ENCODE peak calls at places on chromosomes 6 and 20, in seven cellular contexts. One of them, this sample, is unnamed.

GRCh38 chr6:43695078-43695966 is 7.7 kb upstream of the MRPS18A start:
- DNase-seq in heart right ventricle: peak; percentile 55
- DNase-seq in progenitor cell of endocrine pancreas: peak; percentile 41
- DNase-seq in BJ: no peak
- DNase-seq in GM23338: peak; percentile 77
- DNase-seq in left ventricle myocardium inferior: peak; percentile 46
- DNase-seq in endothelial cell of umbilical vein: no peak
- DNase-seq in this sample: no peak

GRCh38 chr20:35225319-35226125 is 968 bp upstream of the MMP24 start:
- DNase-seq in heart right ventricle: no peak
- DNase-seq in progenitor cell of endocrine pancreas: no peak
- DNase-seq in BJ: no peak
- DNase-seq in GM23338: peak; percentile 30
- DNase-seq in left ventricle myocardium inferior: no peak
- DNase-seq in endothelial cell of umbilical vein: peak; percentile 92
- DNase-seq in this sample: no peak

GRCh38 chr6:157029980-157030690 is 253.0 kb downstream of the ARID1B start:
- DNase-seq in heart right ventricle: no peak
- DNase-seq in progenitor cell of endocrine pancreas: no peak
- DNase-seq in BJ: no peak
- DNase-seq in GM23338: no peak
- DNase-seq in left ventricle myocardium inferior: no peak
- DNase-seq in endothelial cell of umbilical vein: no peak
- DNase-seq in this sample: no peak

GRCh38 chr20:21586682-21587081 is 72.8 kb upstream of the NKX2-2 start:
- DNase-seq in heart right ventricle: no peak
- DNase-seq in progenitor cell of endocrine pancreas: no peak
- DNase-seq in BJ: no peak
- DNase-seq in GM23338: no peak
- DNase-seq in left ventricle myocardium inferior: no peak
- DNase-seq in endothelial cell of umbilical vein: no peak
- DNase-seq in this sample: no peak

GRCh38 chr6:77457720-77458349 is 5.5 kb downstream of the HTR1B start:
- DNase-seq in heart right ventricle: peak; percentile 76
- DNase-seq in progenitor cell of endocrine pancreas: peak; percentile 64
- DNase-seq in BJ: peak; percentile 36
- DNase-seq in GM23338: peak; percentile 95
- DNase-seq in left ventricle myocardium inferior: peak; percentile 56
- DNase-seq in endothelial cell of umbilical vein: peak; percentile 93
- DNase-seq in this sample: peak; percentile 43

GRCh38 chr6:73393278-73393677 is 1.4 kb upstream of the DDX43 start:
- DNase-seq in heart right ventricle: no peak
- DNase-seq in progenitor cell of endocrine pancreas: no peak
- DNase-seq in BJ: no peak
- DNase-seq in GM23338: no peak
- DNase-seq in left ventricle myocardium inferior: no peak
- DNase-seq in endothelial cell of umbilical vein: no peak
- DNase-seq in this sample: no peak

GRCh38 chr6:108453601-108454157 is 107.0 kb upstream of the FOXO3 start:
- DNase-seq in heart right ventricle: peak; percentile 15
- DNase-seq in progenitor cell of endocrine pancreas: no peak
- DNase-seq in BJ: no peak
- DNase-seq in GM23338: no peak
- DNase-seq in left ventricle myocardium inferior: no peak
- DNase-seq in endothelial cell of umbilical vein: peak; percentile 91
- DNase-seq in this sample: no peak

GRCh38 chr20:953742-954141 is 37.6 kb upstream of the ANGPT4 start:
- DNase-seq in heart right ventricle: no peak
- DNase-seq in progenitor cell of endocrine pancreas: no peak
- DNase-seq in BJ: no peak
- DNase-seq in GM23338: peak; percentile 47
- DNase-seq in left ventricle myocardium inferior: no peak
- DNase-seq in endothelial cell of umbilical vein: no peak
- DNase-seq in this sample: no peak

GRCh38 chr6:139256087-139256486 is 35.7 kb downstream of the TXLNB start:
- DNase-seq in heart right ventricle: peak; percentile 50
- DNase-seq in progenitor cell of endocrine pancreas: no peak
- DNase-seq in BJ: peak; percentile 35
- DNase-seq in GM23338: no peak
- DNase-seq in left ventricle myocardium inferior: no peak
- DNase-seq in endothelial cell of umbilical vein: no peak
- DNase-seq in this sample: no peak

GRCh38 chr6:12371641-12372146 is 81.5 kb downstream of the EDN1 start:
- DNase-seq in heart right ventricle: no peak
- DNase-seq in progenitor cell of endocrine pancreas: no peak
- DNase-seq in BJ: no peak
- DNase-seq in GM23338: no peak
- DNase-seq in left ventricle myocardium inferior: no peak
- DNase-seq in endothelial cell of umbilical vein: peak; percentile 22
- DNase-seq in this sample: peak; percentile 84

GRCh38 chr6:163483107-163483506 is 68.6 kb downstream of the QKI start:
- DNase-seq in heart right ventricle: no peak
- DNase-seq in progenitor cell of endocrine pancreas: no peak
- DNase-seq in BJ: no peak
- DNase-seq in GM23338: no peak
- DNase-seq in left ventricle myocardium inferior: no peak
- DNase-seq in endothelial cell of umbilical vein: no peak
- DNase-seq in this sample: no peak

GRCh38 chr6:2542858-2543218 is 207.9 kb downstream of the MYLK4 start:
- DNase-seq in heart right ventricle: no peak
- DNase-seq in progenitor cell of endocrine pancreas: no peak
- DNase-seq in BJ: no peak
- DNase-seq in GM23338: no peak
- DNase-seq in left ventricle myocardium inferior: no peak
- DNase-seq in endothelial cell of umbilical vein: no peak
- DNase-seq in this sample: peak; percentile 49

GRCh38 chr6:84456803-84457202 is 229.4 kb upstream of the CEP162 start:
- DNase-seq in heart right ventricle: no peak
- DNase-seq in progenitor cell of endocrine pancreas: no peak
- DNase-seq in BJ: no peak
- DNase-seq in GM23338: no peak
- DNase-seq in left ventricle myocardium inferior: no peak
- DNase-seq in endothelial cell of umbilical vein: no peak
- DNase-seq in this sample: no peak

GRCh38 chr6:94953867-94954631 is 623.3 kb upstream of the MANEA start:
- DNase-seq in heart right ventricle: no peak
- DNase-seq in progenitor cell of endocrine pancreas: no peak
- DNase-seq in BJ: no peak
- DNase-seq in GM23338: no peak
- DNase-seq in left ventricle myocardium inferior: no peak
- DNase-seq in endothelial cell of umbilical vein: no peak
- DNase-seq in this sample: no peak

GRCh38 chr20:56735087-56735642 is 106.1 kb downstream of the TFAP2C start:
- DNase-seq in heart right ventricle: no peak
- DNase-seq in progenitor cell of endocrine pancreas: no peak
- DNase-seq in BJ: no peak
- DNase-seq in GM23338: peak; percentile 34
- DNase-seq in left ventricle myocardium inferior: no peak
- DNase-seq in endothelial cell of umbilical vein: no peak
- DNase-seq in this sample: no peak

GRCh38 chr6:150152891-150153876 is 10.3 kb downstream of the PPP1R14C start:
- DNase-seq in heart right ventricle: no peak
- DNase-seq in progenitor cell of endocrine pancreas: no peak
- DNase-seq in BJ: no peak
- DNase-seq in GM23338: no peak
- DNase-seq in left ventricle myocardium inferior: no peak
- DNase-seq in endothelial cell of umbilical vein: no peak
- DNase-seq in this sample: no peak

GRCh38 chr6:169115632-169116031 is 138.0 kb downstream of the THBS2 start:
- DNase-seq in heart right ventricle: no peak
- DNase-seq in progenitor cell of endocrine pancreas: no peak
- DNase-seq in BJ: no peak
- DNase-seq in GM23338: no peak
- DNase-seq in left ventricle myocardium inferior: no peak
- DNase-seq in endothelial cell of umbilical vein: no peak
- DNase-seq in this sample: no peak

GRCh38 chr6:72733045-72733444 is 111.2 kb downstream of the KCNQ5 start:
- DNase-seq in heart right ventricle: no peak
- DNase-seq in progenitor cell of endocrine pancreas: no peak
- DNase-seq in BJ: no peak
- DNase-seq in GM23338: no peak
- DNase-seq in left ventricle myocardium inferior: no peak
- DNase-seq in endothelial cell of umbilical vein: no peak
- DNase-seq in this sample: no peak

GRCh38 chr6:159094444-159095252 is 49.9 kb upstream of the TAGAP start:
- DNase-seq in heart right ventricle: no peak
- DNase-seq in progenitor cell of endocrine pancreas: no peak
- DNase-seq in BJ: no peak
- DNase-seq in GM23338: no peak
- DNase-seq in left ventricle myocardium inferior: no peak
- DNase-seq in endothelial cell of umbilical vein: no peak
- DNase-seq in this sample: no peak

GRCh38 chr20:44457016-44457415 is 18.7 kb upstream of the TTPAL start:
- DNase-seq in heart right ventricle: no peak
- DNase-seq in progenitor cell of endocrine pancreas: no peak
- DNase-seq in BJ: no peak
- DNase-seq in GM23338: no peak
- DNase-seq in left ventricle myocardium inferior: no peak
- DNase-seq in endothelial cell of umbilical vein: no peak
- DNase-seq in this sample: no peak

GRCh38 chr20:3857405-3857804 is 10.8 kb downstream of the MAVS start:
- DNase-seq in heart right ventricle: no peak
- DNase-seq in progenitor cell of endocrine pancreas: no peak
- DNase-seq in BJ: no peak
- DNase-seq in GM23338: no peak
- DNase-seq in left ventricle myocardium inferior: no peak
- DNase-seq in endothelial cell of umbilical vein: no peak
- DNase-seq in this sample: no peak

GRCh38 chr20:9103955-9104354 is 35.1 kb downstream of the PLCB4 start:
- DNase-seq in heart right ventricle: no peak
- DNase-seq in progenitor cell of endocrine pancreas: no peak
- DNase-seq in BJ: no peak
- DNase-seq in GM23338: no peak
- DNase-seq in left ventricle myocardium inferior: no peak
- DNase-seq in endothelial cell of umbilical vein: no peak
- DNase-seq in this sample: peak; percentile 42

GRCh38 chr6:8005136-8005535 is 59.1 kb downstream of the BLOC1S5 start:
- DNase-seq in heart right ventricle: no peak
- DNase-seq in progenitor cell of endocrine pancreas: no peak
- DNase-seq in BJ: no peak
- DNase-seq in GM23338: no peak
- DNase-seq in left ventricle myocardium inferior: no peak
- DNase-seq in endothelial cell of umbilical vein: no peak
- DNase-seq in this sample: no peak

GRCh38 chr6:146017672-146018071 is 11.2 kb upstream of the GRM1 start:
- DNase-seq in heart right ventricle: no peak
- DNase-seq in progenitor cell of endocrine pancreas: no peak
- DNase-seq in BJ: no peak
- DNase-seq in GM23338: peak; percentile 65
- DNase-seq in left ventricle myocardium inferior: no peak
- DNase-seq in endothelial cell of umbilical vein: no peak
- DNase-seq in this sample: no peak

GRCh38 chr6:159107451-159108260 is 61.5 kb upstream of the FNDC1 start:
- DNase-seq in heart right ventricle: no peak
- DNase-seq in progenitor cell of endocrine pancreas: no peak
- DNase-seq in BJ: no peak
- DNase-seq in GM23338: no peak
- DNase-seq in left ventricle myocardium inferior: no peak
- DNase-seq in endothelial cell of umbilical vein: no peak
- DNase-seq in this sample: no peak

GRCh38 chr20:41391587-41392001 is 25.0 kb upstream of the EMILIN3 start:
- DNase-seq in heart right ventricle: no peak
- DNase-seq in progenitor cell of endocrine pancreas: no peak
- DNase-seq in BJ: peak; percentile 65
- DNase-seq in GM23338: peak; percentile 60
- DNase-seq in left ventricle myocardium inferior: no peak
- DNase-seq in endothelial cell of umbilical vein: no peak
- DNase-seq in this sample: no peak

GRCh38 chr6:12645941-12646340 is 70.6 kb upstream of the PHACTR1 start:
- DNase-seq in heart right ventricle: no peak
- DNase-seq in progenitor cell of endocrine pancreas: no peak
- DNase-seq in BJ: no peak
- DNase-seq in GM23338: no peak
- DNase-seq in left ventricle myocardium inferior: no peak
- DNase-seq in endothelial cell of umbilical vein: no peak
- DNase-seq in this sample: no peak

GRCh38 chr6:170480045-170480714 is 72.9 kb downstream of the PSMB1 start:
- DNase-seq in heart right ventricle: peak; percentile 32
- DNase-seq in progenitor cell of endocrine pancreas: no peak
- DNase-seq in BJ: no peak
- DNase-seq in GM23338: peak; percentile 56
- DNase-seq in left ventricle myocardium inferior: peak; percentile 29
- DNase-seq in endothelial cell of umbilical vein: no peak
- DNase-seq in this sample: no peak
- TF ChIP-seq CTCF in heart right ventricle: no peak
- TF ChIP-seq CTCF in progenitor cell of endocrine pancreas: no peak
- TF ChIP-seq CTCF in BJ: peak; percentile 35
- TF ChIP-seq CTCF in GM23338: peak; percentile 60
- TF ChIP-seq CTCF in left ventricle myocardium inferior: peak; percentile 37
- TF ChIP-seq CTCF in endothelial cell of umbilical vein: no peak
- TF ChIP-seq CTCF in this sample: peak; percentile 46

GRCh38 chr20:49320460-49320859 is 42.6 kb upstream of the ZNFX1 start:
- DNase-seq in heart right ventricle: no peak
- DNase-seq in progenitor cell of endocrine pancreas: no peak
- DNase-seq in BJ: no peak
- DNase-seq in GM23338: peak; percentile 91
- DNase-seq in left ventricle myocardium inferior: no peak
- DNase-seq in endothelial cell of umbilical vein: peak; percentile 37
- DNase-seq in this sample: no peak
- TF ChIP-seq CTCF in heart right ventricle: no peak
- TF ChIP-seq CTCF in progenitor cell of endocrine pancreas: peak; percentile 36
- TF ChIP-seq CTCF in BJ: peak; percentile 55
- TF ChIP-seq CTCF in GM23338: peak; percentile 56
- TF ChIP-seq CTCF in left ventricle myocardium inferior: peak; percentile 26
- TF ChIP-seq CTCF in endothelial cell of umbilical vein: peak; percentile 22
- TF ChIP-seq CTCF in this sample: peak; percentile 46

DNA sequence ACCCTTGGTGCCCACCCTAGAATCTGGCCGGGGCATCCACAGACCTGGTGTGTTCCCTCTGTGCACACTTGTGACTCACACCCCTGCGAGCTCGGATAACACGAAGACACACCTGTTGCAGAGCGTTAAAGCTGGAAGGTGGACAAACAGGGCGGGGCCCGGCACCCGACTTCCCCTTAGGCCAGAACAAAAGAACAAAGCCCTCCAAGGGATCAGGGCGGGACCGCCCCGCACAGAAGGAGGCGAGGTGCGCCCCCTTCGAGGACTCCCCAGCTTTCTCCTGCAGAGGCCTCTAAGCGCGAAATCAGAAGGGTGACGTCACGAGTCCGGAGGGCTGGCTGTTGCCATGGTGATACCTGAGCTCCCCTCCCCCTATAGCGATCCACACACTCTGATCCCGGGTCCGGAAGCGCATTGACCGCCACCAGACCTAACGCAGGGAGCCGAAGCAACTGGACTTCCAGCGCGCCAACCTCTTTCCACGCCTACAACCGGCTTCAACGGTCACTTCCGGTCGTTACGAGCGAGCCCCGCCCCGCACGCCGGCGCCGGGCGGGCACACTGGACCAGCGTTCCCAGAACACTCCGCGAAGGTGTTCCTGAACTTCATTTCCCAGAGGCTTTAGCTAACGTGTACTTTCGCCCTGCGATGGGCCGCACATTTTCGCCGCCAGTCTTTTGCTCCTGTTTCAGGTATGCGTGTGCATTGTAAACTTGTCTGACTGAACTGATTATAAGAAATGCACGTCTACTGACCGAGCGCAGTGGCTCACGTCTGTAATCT is at the start of gene ZNF184:
- DNase-seq in heart right ventricle: peak; percentile 96
- DNase-seq in progenitor cell of endocrine pancreas: peak; percentile 95
- DNase-seq in BJ: peak; percentile 86
- DNase-seq in GM23338: peak; percentile 99
- DNase-seq in left ventricle myocardium inferior: peak; percentile 94
- DNase-seq in endothelial cell of umbilical vein: peak; percentile 98
- DNase-seq in this sample: peak; percentile 84
- TF ChIP-seq CTCF in heart right ventricle: no peak
- TF ChIP-seq CTCF in progenitor cell of endocrine pancreas: peak; percentile 24
- TF ChIP-seq CTCF in BJ: no peak
- TF ChIP-seq CTCF in GM23338: peak; percentile 40
- TF ChIP-seq CTCF in left ventricle myocardium inferior: no peak
- TF ChIP-seq CTCF in endothelial cell of umbilical vein: no peak
- TF ChIP-seq CTCF in this sample: no peak

GRCh38 chr20:50153500-50154377 is at the start of gene PEDS1:
- DNase-seq in heart right ventricle: peak; percentile 91
- DNase-seq in progenitor cell of endocrine pancreas: peak; percentile 83
- DNase-seq in BJ: no peak
- DNase-seq in GM23338: peak; percentile 94
- DNase-seq in left ventricle myocardium inferior: peak; percentile 94
- DNase-seq in endothelial cell of umbilical vein: peak; percentile 88
- DNase-seq in this sample: no peak
- TF ChIP-seq CTCF in heart right ventricle: no peak
- TF ChIP-seq CTCF in progenitor cell of endocrine pancreas: peak; percentile 15
- TF ChIP-seq CTCF in BJ: no peak
- TF ChIP-seq CTCF in GM23338: no peak
- TF ChIP-seq CTCF in left ventricle myocardium inferior: no peak
- TF ChIP-seq CTCF in endothelial cell of umbilical vein: no peak
- TF ChIP-seq CTCF in this sample: no peak